ENCODE peak calls at places on chromosomes 3 and 15, in six cellular contexts. J is progenitor cell of endocrine pancreas, U is left colon, I is midbrain, Q is AG09309, M is HEK293T. L is an unnamed sample.

GRCh38 chr15:99958426-99959097 is 225.3 kb upstream of the LYSMD4 start:
- DNase-seq in J (no peak), U (no peak), I (no peak), Q (no peak), M (no peak), L (no peak)

GRCh38 chr15:89837134-89837829 is 22.6 kb upstream of the ANPEP start:
- DNase-seq in J (no peak), U (no peak), I (no peak), Q (no peak), M (no peak), L (no peak)

GRCh38 chr15:40238927-40239591 is at the start of gene PAK6:
- DNase-seq in J (peak; percentile 61), U (peak; percentile 49), I (peak; percentile 14), Q (no peak), M (peak; percentile 42), L (peak; percentile 60)

GRCh38 chr15:42996871-42997270 is 76.3 kb upstream of the TTBK2 start:
- DNase-seq in J (no peak), U (no peak), I (no peak), Q (no peak), M (no peak), L (no peak)

GRCh38 chr15:71680079-71680461 is 130.3 kb upstream of the NR2E3 start:
- DNase-seq in J (no peak), U (no peak), I (no peak), Q (no peak), M (no peak), L (no peak)

GRCh38 chr3:38739396-38739689 is 76.7 kb downstream of the SCN10A start:
- DNase-seq in J (no peak), U (no peak), I (no peak), Q (no peak), M (no peak), L (no peak)

GRCh38 chr3:128323206-128324081 is 143.2 kb downstream of the DNAJB8 start:
- DNase-seq in J (peak; percentile 17), U (no peak), I (no peak), Q (no peak), M (no peak), L (no peak)

GRCh38 chr3:189392969-189393368 is 221.2 kb downstream of the TPRG1 start:
- DNase-seq in J (no peak), U (peak; percentile 88), I (no peak), Q (no peak), M (no peak), L (no peak)

GRCh38 chr3:79490165-79491028 is 277.4 kb downstream of the ROBO1 start:
- DNase-seq in J (no peak), U (peak; percentile 39), I (peak; percentile 12), Q (no peak), M (no peak), L (peak; percentile 8)

GRCh38 chr15:43270676-43271306 is 4.1 kb upstream of the TGM5 start:
- DNase-seq in J (no peak), U (no peak), I (no peak), Q (no peak), M (no peak), L (peak; percentile 71)

GRCh38 chr15:31280037-31280830 is 46.4 kb upstream of the KLF13 start:
- DNase-seq in J (peak; percentile 6), U (peak; percentile 21), I (peak; percentile 93), Q (no peak), M (no peak), L (no peak)

GRCh38 chr3:113274425-113274824 is 63.1 kb downstream of the BOC start:
- DNase-seq in J (no peak), U (no peak), I (no peak), Q (no peak), M (no peak), L (no peak)

GRCh38 chr3:151537751-151538150 is 76.9 kb upstream of the IGSF10 start:
- DNase-seq in J (no peak), U (no peak), I (no peak), Q (no peak), M (no peak), L (peak; percentile 28)

GRCh38 chr15:98920091-98920880 is 87.3 kb downstream of the PGPEP1L start:
- DNase-seq in J (no peak), U (no peak), I (no peak), Q (no peak), M (no peak), L (no peak)

GRCh38 chr3:120399372-120399771 is 50.2 kb upstream of the LRRC58 start:
- DNase-seq in J (no peak), U (no peak), I (no peak), Q (no peak), M (no peak), L (no peak)

GRCh38 chr3:72872183-72872582 is 15.7 kb upstream of the GXYLT2 start:
- DNase-seq in J (no peak), U (no peak), I (no peak), Q (peak; percentile 78), M (no peak), L (no peak)

GRCh38 chr3:176919836-176920760 is 277.2 kb downstream of the TBL1XR1 start:
- DNase-seq in J (no peak), U (no peak), I (no peak), Q (no peak), M (no peak), L (no peak)

GRCh38 chr15:89847101-89847500 is 32.4 kb upstream of the ANPEP start:
- DNase-seq in J (no peak), U (no peak), I (no peak), Q (no peak), M (no peak), L (no peak)

GRCh38 chr3:192915306-192915705 is 2.4 kb downstream of the MB21D2 start:
- DNase-seq in J (no peak), U (no peak), I (peak; percentile 63), Q (peak; percentile 38), M (peak; percentile 19), L (no peak)

GRCh38 chr3:5136619-5137429 is 14.7 kb downstream of the ARL8B start:
- DNase-seq in J (no peak), U (no peak), I (no peak), Q (no peak), M (peak; percentile 47), L (peak; percentile 7)

GRCh38 chr3:171005648-171006047 is 20.9 kb downstream of the SLC2A2 start:
- DNase-seq in J (no peak), U (no peak), I (no peak), Q (peak; percentile 33), M (no peak), L (no peak)

GRCh38 chr15:38610748-38611147 is 46.1 kb upstream of the RASGRP1 start:
- DNase-seq in J (no peak), U (no peak), I (no peak), Q (no peak), M (peak; percentile 16), L (peak; percentile 2)

GRCh38 chr15:83278191-83278590 is 6.3 kb downstream of the BNC1 start:
- DNase-seq in J (no peak), U (no peak), I (no peak), Q (no peak), M (no peak), L (no peak)

GRCh38 chr3:155664922-155665695 is 79.8 kb downstream of the PLCH1 start:
- DNase-seq in J (no peak), U (peak; percentile 69), I (no peak), Q (peak; percentile 88), M (no peak), L (no peak)

GRCh38 chr3:127420355-127420655 is 132.5 kb upstream of the PRR20G start:
- DNase-seq in J (no peak), U (no peak), I (no peak), Q (no peak), M (no peak), L (no peak)

GRCh38 chr15:66841953-66842681 is 140.1 kb downstream of the SMAD6 start:
- DNase-seq in J (peak; percentile 60), U (peak; percentile 77), I (peak; percentile 33), Q (peak; percentile 72), M (peak; percentile 59), L (peak; percentile 28)

GRCh38 chr15:68154923-68155559 is 50.1 kb downstream of the CALML4 start:
- DNase-seq in J (peak; percentile 15), U (no peak), I (peak; percentile 43), Q (peak; percentile 40), M (peak; percentile 37), L (peak; percentile 65)

GRCh38 chr15:81400640-81401236 is 26.7 kb upstream of the TMC3 start:
- DNase-seq in J (no peak), U (no peak), I (peak; percentile 20), Q (peak; percentile 7), M (peak; percentile 58), L (peak; percentile 52)

GRCh38 chr15:36970522-36970921 is 129.8 kb downstream of the MEIS2 start:
- DNase-seq in J (no peak), U (no peak), I (no peak), Q (no peak), M (no peak), L (no peak)

GRCh38 chr3:53939081-53939582 is 47.5 kb upstream of the SELENOK start:
- DNase-seq in J (no peak), U (no peak), I (no peak), Q (no peak), M (no peak), L (no peak)

GRCh38 chr3:107899996-107900651 is 190.7 kb downstream of the CD47 start:
- DNase-seq in J (no peak), U (no peak), I (no peak), Q (no peak), M (no peak), L (no peak)

GRCh38 chr3:184592411-184593200 is 31.0 kb downstream of the EPHB3 start:
- DNase-seq in J (no peak), U (no peak), I (no peak), Q (no peak), M (no peak), L (no peak)

GRCh38 chr3:29887450-29887849 is 606.6 kb downstream of the RBMS3 start:
- DNase-seq in J (no peak), U (no peak), I (no peak), Q (no peak), M (no peak), L (no peak)

GRCh38 chr15:39598958-39599845 is 18.3 kb downstream of the THBS1 start:
- DNase-seq in J (no peak), U (no peak), I (no peak), Q (peak; percentile 64), M (no peak), L (no peak)

GRCh38 chr3:44939581-44940036 is 36.4 kb downstream of the ZDHHC3 start:
- DNase-seq in J (no peak), U (no peak), I (peak; percentile 49), Q (no peak), M (no peak), L (no peak)

L was measured in RPMI8226.